ENCODE peak calls at places on chromosome 10, in ten cellular contexts. U is NCI-H69, S is astrocyte of the spinal cord, E is nephron progenitor cell, O is cardiac fibroblast, B is AG10803, L is 8988T, I is Right ventricle myocardium superior, T is body of pancreas, M is AG09309. N is an unnamed sample.

GRCh38 chr10:27479016-27479415 is 25.1 kb upstream of the RAB18 start:
- DNase-seq in L (no peak), O (no peak), T (no peak), S (no peak), B (no peak), E (no peak), I (no peak), U (no peak), M (no peak), N (no peak)

GRCh38 chr10:66717221-66717981 is 208.4 kb upstream of the LRRTM3 start:
- DNase-seq in T (no peak), U (peak), L (no peak), B (no peak), I (no peak), S (no peak), O (no peak), M (no peak), E (no peak), N (no peak)

GRCh38 chr10:132606536-132607316 is 69.1 kb downstream of the INPP5A start:
- DNase-seq in O (peak), B (no peak), L (no peak), E (no peak), T (peak), I (peak), M (no peak), S (no peak), U (no peak), N (no peak)

GRCh38 chr10:79316671-79317431 is 30.4 kb upstream of the PPIF start:
- DNase-seq in S (no peak), L (no peak), B (peak), T (no peak), E (no peak), U (peak), I (peak), M (no peak), O (no peak), N (peak)

GRCh38 chr10:90326498-90327267 is 531.2 kb downstream of the HTR7 start:
- DNase-seq in E (no peak), O (peak), I (no peak), S (peak), T (no peak), B (no peak), M (no peak), U (no peak), L (no peak), N (peak)

GRCh38 chr10:70399177-70399576 is 4.8 kb upstream of the EIF4EBP2 start:
- DNase-seq in O (no peak), M (no peak), T (no peak), L (no peak), S (no peak), U (no peak), I (no peak), B (no peak), E (no peak), N (no peak)

GRCh38 chr10:14382022-14382421 is 51.3 kb upstream of the FRMD4A start:
- DNase-seq in T (no peak), O (no peak), S (peak), E (no peak), U (peak), B (no peak), I (no peak), M (no peak), L (no peak), N (no peak)

GRCh38 chr10:92699518-92700272 is 9.9 kb downstream of the HHEX start:
- DNase-seq in M (no peak), U (peak), E (peak), S (peak), B (peak), I (peak), O (peak), T (peak), L (peak), N (peak)

GRCh38 chr10:32077896-32078295 is 21.7 kb upstream of the KIF5B start:
- DNase-seq in B (peak), L (no peak), T (no peak), M (no peak), U (no peak), O (peak), E (peak), S (peak), I (peak), N (peak)

GRCh38 chr10:98425511-98426352 is 10.8 kb upstream of the PYROXD2 start:
- DNase-seq in L (peak), I (no peak), O (peak), U (peak), B (peak), M (no peak), S (peak), E (peak), T (peak), N (peak)

GRCh38 chr10:86899670-86900276 is 57.6 kb downstream of the MMRN2 start:
- DNase-seq in O (peak), I (no peak), B (peak), M (no peak), S (peak), U (peak), T (peak), L (peak), E (peak), N (peak)

GRCh38 chr10:89332092-89332633 is 4.4 kb downstream of the IFIT3 start:
- DNase-seq in E (no peak), S (peak), M (no peak), I (no peak), L (no peak), U (no peak), B (peak), O (peak), T (no peak), N (peak)

GRCh38 chr10:74328388-74328787 is 177.4 kb downstream of the ADK start:
- DNase-seq in I (no peak), B (no peak), M (peak), U (no peak), E (no peak), L (no peak), O (no peak), S (peak), T (no peak), N (no peak)

GRCh38 chr10:13594641-13595040 is 7.9 kb downstream of the PRPF18 start:
- DNase-seq in O (no peak), I (no peak), L (no peak), S (no peak), B (no peak), T (no peak), U (no peak), E (no peak), M (no peak), N (no peak)

GRCh38 chr10:96685297-96685696 is 35.0 kb downstream of the PIK3AP1 start:
- DNase-seq in L (no peak), T (no peak), M (no peak), I (no peak), B (peak), E (no peak), S (no peak), O (no peak), U (no peak), N (no peak)

GRCh38 chr10:105094048-105094447 is 453.0 kb downstream of the SORCS3 start:
- DNase-seq in O (no peak), I (no peak), L (no peak), E (no peak), B (no peak), T (no peak), M (no peak), S (no peak), U (no peak), N (no peak)

GRCh38 chr10:86391986-86392722 is 25.6 kb upstream of the GRID1 start:
- DNase-seq in B (no peak), U (no peak), T (no peak), L (no peak), M (no peak), E (no peak), S (no peak), I (no peak), O (no peak), N (no peak)

GRCh38 chr10:73601486-73601921 is 10.4 kb upstream of the USP54 start:
- DNase-seq in B (no peak), I (no peak), T (peak), E (no peak), S (no peak), O (no peak), U (peak), M (no peak), L (peak), N (no peak)

GRCh38 chr10:111079241-111079760 is 2.5 kb downstream of the ADRA2A start:
- DNase-seq in O (no peak), T (no peak), M (no peak), I (no peak), L (no peak), E (no peak), B (no peak), U (no peak), S (no peak), N (no peak)

GRCh38 chr10:112375721-112376577 is 2.0 kb downstream of the ACSL5 start:
- DNase-seq in S (peak), U (no peak), M (no peak), O (peak), T (peak), L (no peak), B (peak), E (no peak), I (peak), N (peak)

GRCh38 chr10:132962623-132963429 is 20.5 kb upstream of the CFAP46 start:
- DNase-seq in T (no peak), L (no peak), I (no peak), S (peak), U (no peak), E (no peak), B (peak), O (peak), M (no peak), N (no peak)

GRCh38 chr10:77231884-77232283 is 405.7 kb downstream of the KCNMA1 start:
- DNase-seq in S (no peak), U (no peak), E (no peak), B (no peak), O (no peak), T (no peak), M (no peak), L (no peak), I (no peak), N (no peak)

GRCh38 chr10:54620352-54620751 is 180.7 kb downstream of the PCDH15 start:
- DNase-seq in B (no peak), T (no peak), O (no peak), S (no peak), E (no peak), I (no peak), M (no peak), U (no peak), L (no peak), N (no peak)

GRCh38 chr10:74837750-74838149 is 11.3 kb downstream of the KAT6B start:
- DNase-seq in B (no peak), O (no peak), L (no peak), E (no peak), I (no peak), U (peak), M (no peak), S (no peak), T (no peak), N (no peak)

GRCh38 chr10:113987805-113988204 is 55.9 kb upstream of the ADRB1 start:
- DNase-seq in B (no peak), S (no peak), U (no peak), E (no peak), I (no peak), T (no peak), M (no peak), O (peak), L (no peak), N (no peak)

GRCh38 chr10:74058658-74059057 is 60.7 kb downstream of the VCL start:
- DNase-seq in L (no peak), U (peak), E (no peak), S (no peak), T (peak), O (peak), M (no peak), I (no peak), B (peak), N (peak)

GRCh38 chr10:81872206-81872605 is 2.8 kb upstream of the NRG3 start:
- DNase-seq in L (no peak), T (no peak), B (no peak), S (no peak), M (no peak), I (no peak), E (peak), U (peak), O (no peak), N (peak)

GRCh38 chr10:61887772-61888171 is 13.7 kb upstream of the ARID5B start:
- DNase-seq in M (no peak), I (no peak), U (no peak), S (no peak), O (no peak), L (no peak), T (no peak), B (no peak), E (no peak), N (no peak)

GRCh38 chr10:45429790-45430189 is 55.8 kb downstream of the ALOX5 start:
- DNase-seq in M (no peak), U (no peak), S (no peak), T (no peak), B (no peak), I (no peak), E (no peak), L (no peak), O (no peak), N (no peak)

GRCh38 chr10:83585686-83586085 is 553.6 kb upstream of the GHITM start:
- DNase-seq in U (no peak), S (no peak), B (no peak), I (no peak), M (no peak), E (no peak), T (no peak), O (no peak), L (no peak), N (no peak)

GRCh38 chr10:93431361-93431760 is 50.8 kb downstream of the MYOF start:
- DNase-seq in L (no peak), E (no peak), U (no peak), O (no peak), T (no peak), M (no peak), I (no peak), S (no peak), B (no peak), N (no peak)

GRCh38 chr10:119025776-119026175 is 3.7 kb upstream of the NANOS1 start:
- DNase-seq in T (peak), O (peak), U (peak), I (peak), L (no peak), E (no peak), B (no peak), S (no peak), M (no peak), N (no peak)

GRCh38 chr10:94485094-94485493 is 60.5 kb upstream of the HELLS start:
- DNase-seq in B (no peak), M (no peak), E (no peak), L (no peak), S (no peak), T (no peak), O (no peak), I (no peak), U (no peak), N (no peak)

GRCh38 chr10:5976689-5977470 is 463 bp downstream of the IL15RA start:
- DNase-seq in S (peak), O (peak), B (peak), E (peak), L (peak), I (peak), M (no peak), T (peak), U (no peak), N (no peak)

GRCh38 chr10:70617798-70618568 is 15.4 kb upstream of the PRF1 start:
- DNase-seq in L (no peak), E (no peak), B (peak), U (peak), I (no peak), T (no peak), S (peak), O (peak), M (peak), N (no peak)

GRCh38 chr10:36283827-36284226 is 641.7 kb upstream of the FZD8 start:
- DNase-seq in B (no peak), E (no peak), U (no peak), S (no peak), T (no peak), L (no peak), M (no peak), O (no peak), I (no peak), N (no peak)